ENCODE peak calls at places on chromosomes 1 and 21, in five cellular contexts. One of them, this sample, is unnamed.

GRCh38 chr1:25182629-25183028 is 49.7 kb downstream of the SYF2 start:
- DNase-seq in neural crest cell: no peak
- DNase-seq in Caki2: peak
- DNase-seq in stimulated activated CD4-positive, alpha-beta T cell treated with anti-CD3 and anti-CD28 coated beads, Interleukin-12 subunit alpha, Interleukin-12 subunit beta, amount 100 ng/mL, for 4 hours: no peak
- DNase-seq in NCI-H1436: no peak
- DNase-seq in this sample: no peak

GRCh38 chr1:235229868-235230267 is 68.8 kb upstream of the RBM34 start:
- DNase-seq in neural crest cell: no peak
- DNase-seq in NCI-H1436: no peak
- DNase-seq in Caki2: no peak
- DNase-seq in stimulated activated CD4-positive, alpha-beta T cell treated with anti-CD3 and anti-CD28 coated beads, Interleukin-12 subunit alpha, Interleukin-12 subunit beta, amount 100 ng/mL, for 4 hours: no peak
- DNase-seq in this sample: no peak

GRCh38 chr1:58858344-58858673 is 74.5 kb upstream of the JUN start:
- DNase-seq in NCI-H1436: no peak
- DNase-seq in neural crest cell: no peak
- DNase-seq in stimulated activated CD4-positive, alpha-beta T cell treated with anti-CD3 and anti-CD28 coated beads, Interleukin-12 subunit alpha, Interleukin-12 subunit beta, amount 100 ng/mL, for 4 hours: no peak
- DNase-seq in Caki2: no peak
- DNase-seq in this sample: no peak

GRCh38 chr1:165434264-165434663 is 10.7 kb downstream of the RXRG start:
- DNase-seq in stimulated activated CD4-positive, alpha-beta T cell treated with anti-CD3 and anti-CD28 coated beads, Interleukin-12 subunit alpha, Interleukin-12 subunit beta, amount 100 ng/mL, for 4 hours: no peak
- DNase-seq in Caki2: no peak
- DNase-seq in NCI-H1436: peak
- DNase-seq in neural crest cell: no peak
- DNase-seq in this sample: no peak

GRCh38 chr1:112674440-112674985 is at the start of gene MOV10:
- DNase-seq in neural crest cell: peak
- DNase-seq in stimulated activated CD4-positive, alpha-beta T cell treated with anti-CD3 and anti-CD28 coated beads, Interleukin-12 subunit alpha, Interleukin-12 subunit beta, amount 100 ng/mL, for 4 hours: peak
- DNase-seq in Caki2: peak
- DNase-seq in NCI-H1436: peak
- DNase-seq in this sample: peak

GRCh38 chr21:41953831-41954653 is at the start of gene C2CD2:
- DNase-seq in NCI-H1436: peak
- DNase-seq in stimulated activated CD4-positive, alpha-beta T cell treated with anti-CD3 and anti-CD28 coated beads, Interleukin-12 subunit alpha, Interleukin-12 subunit beta, amount 100 ng/mL, for 4 hours: peak
- DNase-seq in neural crest cell: peak
- DNase-seq in Caki2: peak
- DNase-seq in this sample: peak

GRCh38 chr1:62128765-62129164 is 65.9 kb upstream of the L1TD1 start:
- DNase-seq in neural crest cell: no peak
- DNase-seq in Caki2: no peak
- DNase-seq in stimulated activated CD4-positive, alpha-beta T cell treated with anti-CD3 and anti-CD28 coated beads, Interleukin-12 subunit alpha, Interleukin-12 subunit beta, amount 100 ng/mL, for 4 hours: no peak
- DNase-seq in NCI-H1436: no peak
- DNase-seq in this sample: no peak

GRCh38 chr1:239389703-239390102 is 3.3 kb downstream of the CHRM3 start:
- DNase-seq in stimulated activated CD4-positive, alpha-beta T cell treated with anti-CD3 and anti-CD28 coated beads, Interleukin-12 subunit alpha, Interleukin-12 subunit beta, amount 100 ng/mL, for 4 hours: no peak
- DNase-seq in neural crest cell: no peak
- DNase-seq in NCI-H1436: no peak
- DNase-seq in Caki2: no peak
- DNase-seq in this sample: no peak

GRCh38 chr1:21937372-21938121 is 437 bp upstream of the HSPG2 start:
- DNase-seq in stimulated activated CD4-positive, alpha-beta T cell treated with anti-CD3 and anti-CD28 coated beads, Interleukin-12 subunit alpha, Interleukin-12 subunit beta, amount 100 ng/mL, for 4 hours: peak
- DNase-seq in NCI-H1436: peak
- DNase-seq in Caki2: peak
- DNase-seq in neural crest cell: peak
- DNase-seq in this sample: peak

GRCh38 chr1:54681396-54681795 is 34.3 kb upstream of the TTC4 start:
- DNase-seq in stimulated activated CD4-positive, alpha-beta T cell treated with anti-CD3 and anti-CD28 coated beads, Interleukin-12 subunit alpha, Interleukin-12 subunit beta, amount 100 ng/mL, for 4 hours: no peak
- DNase-seq in NCI-H1436: peak
- DNase-seq in neural crest cell: no peak
- DNase-seq in Caki2: peak
- DNase-seq in this sample: no peak

GRCh38 chr1:14220324-14220723 is 378.2 kb upstream of the KAZN start:
- DNase-seq in NCI-H1436: no peak
- DNase-seq in stimulated activated CD4-positive, alpha-beta T cell treated with anti-CD3 and anti-CD28 coated beads, Interleukin-12 subunit alpha, Interleukin-12 subunit beta, amount 100 ng/mL, for 4 hours: no peak
- DNase-seq in neural crest cell: no peak
- DNase-seq in Caki2: no peak
- DNase-seq in this sample: no peak

GRCh38 chr21:14382486-14382834 is 486 bp downstream of the HSPA13 start:
- DNase-seq in Caki2: no peak
- DNase-seq in stimulated activated CD4-positive, alpha-beta T cell treated with anti-CD3 and anti-CD28 coated beads, Interleukin-12 subunit alpha, Interleukin-12 subunit beta, amount 100 ng/mL, for 4 hours: peak
- DNase-seq in NCI-H1436: peak
- DNase-seq in neural crest cell: no peak
- DNase-seq in this sample: peak

GRCh38 chr1:192367436-192367835 is 50.6 kb downstream of the RGS21 start:
- DNase-seq in NCI-H1436: no peak
- DNase-seq in stimulated activated CD4-positive, alpha-beta T cell treated with anti-CD3 and anti-CD28 coated beads, Interleukin-12 subunit alpha, Interleukin-12 subunit beta, amount 100 ng/mL, for 4 hours: no peak
- DNase-seq in neural crest cell: no peak
- DNase-seq in Caki2: no peak
- DNase-seq in this sample: no peak

GRCh38 chr1:45622891-45623394 is 911 bp downstream of the CCDC17 start:
- DNase-seq in NCI-H1436: no peak
- DNase-seq in neural crest cell: no peak
- DNase-seq in stimulated activated CD4-positive, alpha-beta T cell treated with anti-CD3 and anti-CD28 coated beads, Interleukin-12 subunit alpha, Interleukin-12 subunit beta, amount 100 ng/mL, for 4 hours: no peak
- DNase-seq in Caki2: no peak
- DNase-seq in this sample: no peak

GRCh38 chr1:92446990-92447681 is 39.6 kb downstream of the GFI1 start:
- DNase-seq in stimulated activated CD4-positive, alpha-beta T cell treated with anti-CD3 and anti-CD28 coated beads, Interleukin-12 subunit alpha, Interleukin-12 subunit beta, amount 100 ng/mL, for 4 hours: no peak
- DNase-seq in neural crest cell: no peak
- DNase-seq in NCI-H1436: no peak
- DNase-seq in Caki2: no peak
- DNase-seq in this sample: no peak

GRCh38 chr1:231420959-231421615 is 1.0 kb downstream of the EGLN1 start:
- DNase-seq in stimulated activated CD4-positive, alpha-beta T cell treated with anti-CD3 and anti-CD28 coated beads, Interleukin-12 subunit alpha, Interleukin-12 subunit beta, amount 100 ng/mL, for 4 hours: peak
- DNase-seq in NCI-H1436: no peak
- DNase-seq in Caki2: peak
- DNase-seq in neural crest cell: peak
- DNase-seq in this sample: no peak

GRCh38 chr1:201335901-201336300 is 41.6 kb downstream of the TNNT2 start:
- DNase-seq in stimulated activated CD4-positive, alpha-beta T cell treated with anti-CD3 and anti-CD28 coated beads, Interleukin-12 subunit alpha, Interleukin-12 subunit beta, amount 100 ng/mL, for 4 hours: no peak
- DNase-seq in Caki2: no peak
- DNase-seq in NCI-H1436: no peak
- DNase-seq in neural crest cell: no peak
- DNase-seq in this sample: no peak

GRCh38 chr1:205068457-205069035 is 15.7 kb downstream of the TMEM81 start:
- DNase-seq in Caki2: no peak
- DNase-seq in stimulated activated CD4-positive, alpha-beta T cell treated with anti-CD3 and anti-CD28 coated beads, Interleukin-12 subunit alpha, Interleukin-12 subunit beta, amount 100 ng/mL, for 4 hours: no peak
- DNase-seq in neural crest cell: no peak
- DNase-seq in NCI-H1436: no peak
- DNase-seq in this sample: peak

GRCh38 chr1:202249846-202250245 is 56.2 kb downstream of the LGR6 start:
- DNase-seq in Caki2: no peak
- DNase-seq in stimulated activated CD4-positive, alpha-beta T cell treated with anti-CD3 and anti-CD28 coated beads, Interleukin-12 subunit alpha, Interleukin-12 subunit beta, amount 100 ng/mL, for 4 hours: no peak
- DNase-seq in neural crest cell: no peak
- DNase-seq in NCI-H1436: no peak
- DNase-seq in this sample: peak

GRCh38 chr1:116820362-116820761 is 66.1 kb downstream of the CD2 start:
- DNase-seq in NCI-H1436: no peak
- DNase-seq in neural crest cell: no peak
- DNase-seq in stimulated activated CD4-positive, alpha-beta T cell treated with anti-CD3 and anti-CD28 coated beads, Interleukin-12 subunit alpha, Interleukin-12 subunit beta, amount 100 ng/mL, for 4 hours: no peak
- DNase-seq in Caki2: no peak
- DNase-seq in this sample: peak

GRCh38 chr1:162074548-162074947 is 5.1 kb downstream of the NOS1AP start:
- DNase-seq in Caki2: peak
- DNase-seq in stimulated activated CD4-positive, alpha-beta T cell treated with anti-CD3 and anti-CD28 coated beads, Interleukin-12 subunit alpha, Interleukin-12 subunit beta, amount 100 ng/mL, for 4 hours: no peak
- DNase-seq in neural crest cell: no peak
- DNase-seq in NCI-H1436: no peak
- DNase-seq in this sample: no peak

GRCh38 chr21:41712730-41713129 is 54.1 kb downstream of the RIPK4 start:
- DNase-seq in stimulated activated CD4-positive, alpha-beta T cell treated with anti-CD3 and anti-CD28 coated beads, Interleukin-12 subunit alpha, Interleukin-12 subunit beta, amount 100 ng/mL, for 4 hours: no peak
- DNase-seq in Caki2: no peak
- DNase-seq in NCI-H1436: no peak
- DNase-seq in neural crest cell: no peak
- DNase-seq in this sample: no peak